ENCODE peak calls at places on chromosomes 16 and 17, in four cellular contexts. O is progenitor cell of endocrine pancreas; E is activated naive CD8-positive, alpha-beta T cell treated with anti-CD3 and anti-CD28 coated beads for 36 hours; I is NCI-H2107. L is an unnamed sample.

GRCh38 chr16:50195276-50195675 is 42.2 kb downstream of the TENT4B start:
- DNase-seq in O (no peak), E (no peak), I (no peak), L (no peak)

GRCh38 chr17:35849469-35850348 is 19.0 kb downstream of the HEATR9 start:
- DNase-seq in O (peak), E (peak), I (peak), L (no peak)

GRCh38 chr17:48583708-48584582 is 5.8 kb upstream of the HOXB4 start:
- DNase-seq in O (no peak), E (no peak), I (no peak), L (no peak)

GRCh38 chr17:57166803-57167202 is 81.8 kb downstream of the AKAP1 start:
- DNase-seq in O (no peak), E (no peak), I (no peak), L (no peak)

GRCh38 chr16:72355561-72355960 is 183.6 kb upstream of the PMFBP1 start:
- DNase-seq in O (no peak), E (no peak), I (no peak), L (no peak)

GRCh38 chr17:77601054-77601979 is 357.2 kb upstream of the TNRC6C start:
- DNase-seq in O (no peak), E (no peak), I (no peak), L (no peak)

GRCh38 chr17:6496636-6497441 is 52.6 kb downstream of the PIMREG start:
- DNase-seq in O (no peak), E (no peak), I (no peak), L (no peak)

GRCh38 chr16:8850279-8850885 is 18.4 kb downstream of the CARHSP1 start:
- DNase-seq in O (no peak), E (no peak), I (no peak), L (no peak)

GRCh38 chr17:73255671-73256181 is 6.0 kb downstream of the CPSF4L start:
- DNase-seq in O (peak), E (peak), I (no peak), L (no peak)

GRCh38 chr17:42378597-42379594 is 9.3 kb downstream of the STAT3 start:
- DNase-seq in O (no peak), E (no peak), I (peak), L (no peak)

GRCh38 chr17:73205326-73205980 is 12.6 kb downstream of the COG1 start:
- DNase-seq in O (no peak), E (no peak), I (no peak), L (peak)

GRCh38 chr17:80649672-80650338 is 105.2 kb downstream of the RPTOR start:
- DNase-seq in O (no peak), E (peak), I (no peak), L (no peak)

GRCh38 chr16:1729026-1729425 is 23.0 kb downstream of the MAPK8IP3 start:
- DNase-seq in O (no peak), E (no peak), I (no peak), L (no peak)

GRCh38 chr16:20271893-20272292 is 55.4 kb downstream of the GP2 start:
- DNase-seq in O (no peak), E (no peak), I (no peak), L (no peak)

GRCh38 chr16:30997887-30998711 is 12.3 kb downstream of the STX1B start:
- DNase-seq in O (no peak), E (no peak), I (no peak), L (no peak)

GRCh38 chr17:77227461-77228223 is 86.9 kb downstream of the SEC14L1 start:
- DNase-seq in O (no peak), E (no peak), I (no peak), L (no peak)

GRCh38 chr17:75684249-75684648 is 17.1 kb downstream of the SAP30BP start:
- DNase-seq in O (no peak), E (no peak), I (no peak), L (no peak)

GRCh38 chr16:17070882-17071592 is 399.7 kb downstream of the XYLT1 start:
- DNase-seq in O (no peak), E (peak), I (no peak), L (no peak)

GRCh38 chr16:88721815-88722755 is 15.8 kb downstream of the CTU2 start:
- DNase-seq in O (no peak), E (no peak), I (no peak), L (no peak)

GRCh38 chr16:6656760-6657159 is 675.9 kb upstream of the RBFOX1 start:
- DNase-seq in O (no peak), E (no peak), I (no peak), L (no peak)

GRCh38 chr17:21094298-21094704 is 32.5 kb upstream of the DHRS7B start:
- DNase-seq in O (no peak), E (no peak), I (no peak), L (no peak)

GRCh38 chr16:2968738-2969544 is at the start of gene PAQR4:
- DNase-seq in O (peak), E (peak), I (peak), L (peak)

GRCh38 chr16:67443299-67443698 is 12.4 kb downstream of the HSD11B2 start:
- DNase-seq in O (no peak), E (no peak), I (no peak), L (no peak)

GRCh38 chr17:48351916-48352332 is 78.1 kb downstream of the SKAP1 start:
- DNase-seq in O (no peak), E (no peak), I (no peak), L (peak)

GRCh38 chr16:84459941-84460405 is 44.5 kb downstream of the MEAK7 start:
- DNase-seq in O (peak), E (no peak), I (no peak), L (no peak)

GRCh38 chr16:76265434-76266045 is 11.7 kb upstream of the CNTNAP4 start:
- DNase-seq in O (no peak), E (peak), I (no peak), L (peak)

GRCh38 chr16:57675752-57676623 is 7.9 kb downstream of the ADGRG3 start:
- DNase-seq in O (no peak), E (no peak), I (no peak), L (no peak)

GRCh38 chr17:77356690-77357201 is 216.0 kb downstream of the SEC14L1 start:
- DNase-seq in O (no peak), E (no peak), I (no peak), L (no peak)

GRCh38 chr16:53414381-53414780 is 19.9 kb upstream of the RBL2 start:
- DNase-seq in O (no peak), E (no peak), I (no peak), L (no peak)

GRCh38 chr16:68792465-68793324 is 50.6 kb upstream of the TANGO6 start:
- DNase-seq in O (no peak), E (no peak), I (no peak), L (no peak)

GRCh38 chr17:50618300-50618699 is 16.4 kb upstream of the ABCC3 start:
- DNase-seq in O (no peak), E (no peak), I (no peak), L (no peak)

GRCh38 chr17:43611230-43611969 is 50.3 kb downstream of the MEOX1 start:
- DNase-seq in O (no peak), E (no peak), I (no peak), L (no peak)

GRCh38 chr16:66354321-66354854 is 12.1 kb upstream of the CDH5 start:
- DNase-seq in O (no peak), E (no peak), I (no peak), L (no peak)

GRCh38 chr16:3859875-3860274 is 20.6 kb downstream of the CREBBP start:
- DNase-seq in O (no peak), E (no peak), I (no peak), L (no peak)

GRCh38 chr17:39634384-39634871 is 2.5 kb upstream of the STARD3 start:
- DNase-seq in O (no peak), E (no peak), I (no peak), L (no peak)

GRCh38 chr17:4928881-4929280 is 3.2 kb upstream of the GP1BA start:
- DNase-seq in O (no peak), E (no peak), I (no peak), L (no peak)

GRCh38 chr17:28384281-28385036 is 13.0 kb downstream of the SARM1 start:
- DNase-seq in O (no peak), E (peak), I (no peak), L (no peak)

L was measured in NCI-H2081 treated with DMSO at 0.1 percent for 48 hours.